ENCODE peak calls at places on chromosomes 13 and 19, in four cellular contexts. One of them, this sample, is unnamed. For H3K27me3, the result is how much of the 10 kb centered on the place peaks cover.

GRCh38 chr13:82867284-82867683 is 1015.0 kb downstream of the SLITRK1 start:
- DNase-seq in left ventricle myocardium inferior: no peak
- DNase-seq in brain microvascular endothelial cell: no peak
- DNase-seq in left lung: no peak
- DNase-seq in this sample: no peak

GRCh38 chr19:12939292-12939606 is 840 bp downstream of the CALR start:
- DNase-seq in left lung: no peak
- DNase-seq in left ventricle myocardium inferior: no peak
- DNase-seq in brain microvascular endothelial cell: peak
- DNase-seq in this sample: no peak

GRCh38 chr19:56117376-56117884 is 3.7 kb downstream of the ZNF787 start:
- DNase-seq in left lung: no peak
- DNase-seq in brain microvascular endothelial cell: no peak
- DNase-seq in left ventricle myocardium inferior: no peak
- DNase-seq in this sample: no peak

GRCh38 chr19:11023016-11023415 is 62.2 kb downstream of the SMARCA4 start:
- DNase-seq in brain microvascular endothelial cell: no peak
- DNase-seq in left ventricle myocardium inferior: no peak
- DNase-seq in left lung: no peak
- DNase-seq in this sample: no peak

GRCh38 chr13:93244141-93244917 is 17.7 kb downstream of the GPC6 start:
- DNase-seq in left lung: no peak
- DNase-seq in brain microvascular endothelial cell: peak
- DNase-seq in left ventricle myocardium inferior: no peak
- DNase-seq in this sample: no peak

GRCh38 chr13:89375839-89376238 is 1704.7 kb downstream of the SLITRK5 start:
- DNase-seq in left ventricle myocardium inferior: no peak
- DNase-seq in left lung: no peak
- DNase-seq in brain microvascular endothelial cell: peak
- DNase-seq in this sample: no peak

GRCh38 chr19:19372656-19373416 is 32.6 kb upstream of the GATAD2A start:
- DNase-seq in left lung: peak
- DNase-seq in left ventricle myocardium inferior: peak
- DNase-seq in brain microvascular endothelial cell: peak
- DNase-seq in this sample: no peak

GRCh38 chr19:23817519-23817918 is 58.8 kb upstream of the ZNF681 start:
- DNase-seq in left lung: no peak
- DNase-seq in brain microvascular endothelial cell: peak
- DNase-seq in left ventricle myocardium inferior: no peak
- DNase-seq in this sample: no peak

GRCh38 chr13:78241278-78241919 is 322.8 kb upstream of the EDNRB start:
- DNase-seq in left ventricle myocardium inferior: peak
- DNase-seq in left lung: peak
- DNase-seq in brain microvascular endothelial cell: peak
- DNase-seq in this sample: no peak

GRCh38 chr13:37870895-37871550 is 1.5 kb upstream of the TRPC4 start:
- DNase-seq in left lung: peak
- DNase-seq in brain microvascular endothelial cell: peak
- DNase-seq in left ventricle myocardium inferior: no peak
- DNase-seq in this sample: peak

GRCh38 chr19:5666921-5667610 is 13.2 kb downstream of the MICOS13 start:
- DNase-seq in left ventricle myocardium inferior: no peak
- DNase-seq in brain microvascular endothelial cell: no peak
- DNase-seq in left lung: peak
- DNase-seq in this sample: no peak

GRCh38 chr13:67299072-67299635 is 69.0 kb upstream of the PCDH9 start:
- DNase-seq in left ventricle myocardium inferior: no peak
- DNase-seq in brain microvascular endothelial cell: peak
- DNase-seq in left lung: no peak
- DNase-seq in this sample: peak

GRCh38 chr13:43730642-43731041 is 56.1 kb downstream of the ENOX1 start:
- DNase-seq in left ventricle myocardium inferior: no peak
- DNase-seq in brain microvascular endothelial cell: peak
- DNase-seq in left lung: no peak
- DNase-seq in this sample: no peak

GRCh38 chr19:12365094-12365371 is 450 bp downstream of the ZNF442 start:
- DNase-seq in brain microvascular endothelial cell: peak
- DNase-seq in left lung: no peak
- DNase-seq in left ventricle myocardium inferior: no peak
- DNase-seq in this sample: no peak

GRCh38 chr19:11560404-11560988 is 1.5 kb upstream of the ELOF1 start:
- DNase-seq in left ventricle myocardium inferior: no peak
- DNase-seq in left lung: no peak
- DNase-seq in brain microvascular endothelial cell: peak
- DNase-seq in this sample: no peak

GRCh38 chr13:113224486-113224885 is 15.1 kb downstream of the CUL4A start:
- DNase-seq in brain microvascular endothelial cell: no peak
- DNase-seq in left lung: no peak
- DNase-seq in left ventricle myocardium inferior: peak
- DNase-seq in this sample: no peak

GRCh38 chr13:103236213-103236612 is 170.0 kb upstream of the SLC10A2 start:
- DNase-seq in brain microvascular endothelial cell: peak
- DNase-seq in left lung: no peak
- DNase-seq in left ventricle myocardium inferior: no peak
- DNase-seq in this sample: no peak

GRCh38 chr13:112638157-112638750 is 50.3 kb upstream of the TUBGCP3 start:
- DNase-seq in left ventricle myocardium inferior: no peak
- DNase-seq in brain microvascular endothelial cell: no peak
- DNase-seq in left lung: no peak
- DNase-seq in this sample: no peak

GRCh38 chr19:18093439-18094161 is 4.0 kb upstream of the MAST3 start:
- DNase-seq in brain microvascular endothelial cell: peak
- DNase-seq in left ventricle myocardium inferior: no peak
- DNase-seq in left lung: no peak
- DNase-seq in this sample: no peak

GRCh38 chr19:33288666-33289065 is 13.7 kb downstream of the CEBPA start:
- DNase-seq in brain microvascular endothelial cell: no peak
- DNase-seq in left ventricle myocardium inferior: no peak
- DNase-seq in left lung: no peak
- DNase-seq in this sample: no peak

GRCh38 chr13:28531195-28531955 is 36.4 kb upstream of the FLT1 start:
- DNase-seq in left lung: no peak
- DNase-seq in brain microvascular endothelial cell: peak
- DNase-seq in left ventricle myocardium inferior: peak
- DNase-seq in this sample: no peak
- H3K4me3 ChIP-seq in left lung: no peak
- H3K4me3 ChIP-seq in brain microvascular endothelial cell: peak
- H3K4me3 ChIP-seq in left ventricle myocardium inferior: peak
- H3K4me3 ChIP-seq in this sample: peak

GRCh38 chr13:41942462-41943094 is 18.3 kb downstream of the VWA8 start:
- DNase-seq in left ventricle myocardium inferior: no peak
- DNase-seq in left lung: no peak
- DNase-seq in brain microvascular endothelial cell: peak
- DNase-seq in this sample: no peak
- TF ChIP-seq CTCF in left ventricle myocardium inferior: peak
- TF ChIP-seq CTCF in left lung: no peak
- TF ChIP-seq CTCF in brain microvascular endothelial cell: peak
- TF ChIP-seq CTCF in this sample: peak

DNA sequence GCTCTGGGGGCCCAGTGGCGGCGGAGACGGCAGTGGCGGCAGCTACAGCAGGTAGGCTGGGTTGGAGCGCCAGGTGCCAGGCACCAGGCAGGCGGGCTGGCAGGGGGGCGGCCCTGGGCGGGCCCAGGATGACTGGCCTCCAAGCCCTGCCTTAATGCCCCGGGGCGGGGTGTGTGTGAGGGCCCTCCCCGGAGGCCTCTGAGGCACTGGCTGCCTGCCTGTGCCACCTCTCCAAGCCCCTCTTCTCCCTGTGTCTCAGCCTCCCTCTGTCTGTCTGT is at the start of gene KLK11:
- DNase-seq in left lung: peak
- DNase-seq in left ventricle myocardium inferior: no peak
- DNase-seq in brain microvascular endothelial cell: no peak
- DNase-seq in this sample: no peak
- H3K27me3 ChIP-seq in left lung: half or more
- H3K27me3 ChIP-seq in left ventricle myocardium inferior: half or more
- H3K27me3 ChIP-seq in brain microvascular endothelial cell: under half
- H3K27me3 ChIP-seq in this sample: under half

GRCh38 chr13:21429217-21429616 is 29.9 kb downstream of the ZDHHC20 start:
- DNase-seq in left lung: no peak
- DNase-seq in brain microvascular endothelial cell: no peak
- DNase-seq in left ventricle myocardium inferior: no peak
- DNase-seq in this sample: no peak
- H3K4me3 ChIP-seq in left lung: no peak
- H3K4me3 ChIP-seq in brain microvascular endothelial cell: no peak
- H3K4me3 ChIP-seq in left ventricle myocardium inferior: no peak
- H3K4me3 ChIP-seq in this sample: no peak

This sample was measured in kidney epithelial cell.